ENCODE peak calls at places on chromosomes 3 and 15, in eight cellular contexts. One of them, this sample, is unnamed.

GRCh38 chr15:32723171-32723948 is 5.6 kb downstream of the GREM1 start:
- DNase-seq in AG04450: no peak
- DNase-seq in foreskin fibroblast: no peak
- DNase-seq in natural killer cell: no peak
- DNase-seq in endodermal cell: no peak
- DNase-seq in psoas muscle: no peak
- DNase-seq in dorsolateral prefrontal cortex: no peak
- DNase-seq in brain microvascular endothelial cell: no peak
- DNase-seq in this sample: no peak

GRCh38 chr3:195312714-195313113 is 41.8 kb upstream of the XXYLT1 start:
- DNase-seq in AG04450: no peak
- DNase-seq in foreskin fibroblast: no peak
- DNase-seq in natural killer cell: no peak
- DNase-seq in endodermal cell: no peak
- DNase-seq in psoas muscle: no peak
- DNase-seq in dorsolateral prefrontal cortex: no peak
- DNase-seq in brain microvascular endothelial cell: no peak
- DNase-seq in this sample: no peak

GRCh38 chr15:48481802-48482201 is 150.6 kb downstream of the DUT start:
- DNase-seq in AG04450: peak; percentile 39
- DNase-seq in foreskin fibroblast: peak; percentile 53
- DNase-seq in natural killer cell: no peak
- DNase-seq in endodermal cell: no peak
- DNase-seq in psoas muscle: no peak
- DNase-seq in dorsolateral prefrontal cortex: no peak
- DNase-seq in brain microvascular endothelial cell: no peak
- DNase-seq in this sample: peak; percentile 37

GRCh38 chr3:156816091-156816793 is 9.9 kb upstream of the LEKR1 start:
- DNase-seq in AG04450: no peak
- DNase-seq in foreskin fibroblast: peak; percentile 84
- DNase-seq in natural killer cell: peak; percentile 29
- DNase-seq in endodermal cell: peak; percentile 82
- DNase-seq in psoas muscle: peak; percentile 31
- DNase-seq in dorsolateral prefrontal cortex: no peak
- DNase-seq in brain microvascular endothelial cell: peak; percentile 66
- DNase-seq in this sample: peak; percentile 58

GRCh38 chr3:104939196-104939595 is 427.5 kb upstream of the ALCAM start:
- DNase-seq in AG04450: no peak
- DNase-seq in foreskin fibroblast: no peak
- DNase-seq in natural killer cell: no peak
- DNase-seq in endodermal cell: no peak
- DNase-seq in psoas muscle: no peak
- DNase-seq in dorsolateral prefrontal cortex: no peak
- DNase-seq in brain microvascular endothelial cell: no peak
- DNase-seq in this sample: peak; percentile 29

GRCh38 chr15:92079047-92079446 is 225.5 kb downstream of the SLCO3A1 start:
- DNase-seq in AG04450: no peak
- DNase-seq in foreskin fibroblast: no peak
- DNase-seq in natural killer cell: no peak
- DNase-seq in endodermal cell: peak; percentile 80
- DNase-seq in psoas muscle: no peak
- DNase-seq in dorsolateral prefrontal cortex: no peak
- DNase-seq in brain microvascular endothelial cell: no peak
- DNase-seq in this sample: no peak

GRCh38 chr3:4561661-4562060 is 68.5 kb downstream of the ITPR1 start:
- DNase-seq in AG04450: no peak
- DNase-seq in foreskin fibroblast: no peak
- DNase-seq in natural killer cell: no peak
- DNase-seq in endodermal cell: no peak
- DNase-seq in psoas muscle: no peak
- DNase-seq in dorsolateral prefrontal cortex: no peak
- DNase-seq in brain microvascular endothelial cell: no peak
- DNase-seq in this sample: no peak

GRCh38 chr3:186509423-186509822 is 34.8 kb downstream of the CRYGS start:
- DNase-seq in AG04450: no peak
- DNase-seq in foreskin fibroblast: no peak
- DNase-seq in natural killer cell: no peak
- DNase-seq in endodermal cell: no peak
- DNase-seq in psoas muscle: no peak
- DNase-seq in dorsolateral prefrontal cortex: no peak
- DNase-seq in brain microvascular endothelial cell: no peak
- DNase-seq in this sample: no peak

GRCh38 chr3:186220365-186220764 is 111.5 kb upstream of the ETV5 start:
- DNase-seq in AG04450: no peak
- DNase-seq in foreskin fibroblast: no peak
- DNase-seq in natural killer cell: no peak
- DNase-seq in endodermal cell: no peak
- DNase-seq in psoas muscle: no peak
- DNase-seq in dorsolateral prefrontal cortex: no peak
- DNase-seq in brain microvascular endothelial cell: no peak
- DNase-seq in this sample: no peak

GRCh38 chr3:184289426-184289938 is 9.6 kb upstream of the PSMD2 start:
- DNase-seq in AG04450: no peak
- DNase-seq in foreskin fibroblast: peak; percentile 25
- DNase-seq in natural killer cell: peak; percentile 28
- DNase-seq in endodermal cell: peak; percentile 94
- DNase-seq in psoas muscle: peak; percentile 45
- DNase-seq in dorsolateral prefrontal cortex: peak; percentile 58
- DNase-seq in brain microvascular endothelial cell: peak; percentile 29
- DNase-seq in this sample: peak; percentile 27

GRCh38 chr3:112650472-112650871 is 9.5 kb upstream of the CCDC80 start:
- DNase-seq in AG04450: no peak
- DNase-seq in foreskin fibroblast: peak; percentile 49
- DNase-seq in natural killer cell: no peak
- DNase-seq in endodermal cell: no peak
- DNase-seq in psoas muscle: no peak
- DNase-seq in dorsolateral prefrontal cortex: no peak
- DNase-seq in brain microvascular endothelial cell: no peak
- DNase-seq in this sample: no peak

GRCh38 chr3:95097493-95097892 is 1034.6 kb downstream of the NSUN3 start:
- DNase-seq in AG04450: no peak
- DNase-seq in foreskin fibroblast: no peak
- DNase-seq in natural killer cell: no peak
- DNase-seq in endodermal cell: no peak
- DNase-seq in psoas muscle: no peak
- DNase-seq in dorsolateral prefrontal cortex: no peak
- DNase-seq in brain microvascular endothelial cell: no peak
- DNase-seq in this sample: no peak

GRCh38 chr15:77858677-77859490 is 218.6 kb downstream of the TBC1D2B start:
- DNase-seq in AG04450: no peak
- DNase-seq in foreskin fibroblast: no peak
- DNase-seq in natural killer cell: no peak
- DNase-seq in endodermal cell: no peak
- DNase-seq in psoas muscle: no peak
- DNase-seq in dorsolateral prefrontal cortex: peak; percentile 12
- DNase-seq in brain microvascular endothelial cell: no peak
- DNase-seq in this sample: no peak

GRCh38 chr15:34275721-34276120 is 50.9 kb downstream of the EMC4 start:
- DNase-seq in AG04450: no peak
- DNase-seq in foreskin fibroblast: no peak
- DNase-seq in natural killer cell: no peak
- DNase-seq in endodermal cell: no peak
- DNase-seq in psoas muscle: no peak
- DNase-seq in dorsolateral prefrontal cortex: no peak
- DNase-seq in brain microvascular endothelial cell: no peak
- DNase-seq in this sample: no peak

GRCh38 chr15:95208988-95209387 is 977.6 kb downstream of the MCTP2 start:
- DNase-seq in AG04450: no peak
- DNase-seq in foreskin fibroblast: peak; percentile 45
- DNase-seq in natural killer cell: no peak
- DNase-seq in endodermal cell: no peak
- DNase-seq in psoas muscle: no peak
- DNase-seq in dorsolateral prefrontal cortex: no peak
- DNase-seq in brain microvascular endothelial cell: peak; percentile 9
- DNase-seq in this sample: peak; percentile 3

GRCh38 chr3:144096016-144096415 is 124.4 kb downstream of the DIPK2A start:
- DNase-seq in AG04450: no peak
- DNase-seq in foreskin fibroblast: no peak
- DNase-seq in natural killer cell: no peak
- DNase-seq in endodermal cell: no peak
- DNase-seq in psoas muscle: no peak
- DNase-seq in dorsolateral prefrontal cortex: no peak
- DNase-seq in brain microvascular endothelial cell: no peak
- DNase-seq in this sample: no peak

GRCh38 chr3:69671082-69671952 is 67.9 kb upstream of the MITF start:
- DNase-seq in AG04450: no peak
- DNase-seq in foreskin fibroblast: peak; percentile 28
- DNase-seq in natural killer cell: no peak
- DNase-seq in endodermal cell: no peak
- DNase-seq in psoas muscle: no peak
- DNase-seq in dorsolateral prefrontal cortex: no peak
- DNase-seq in brain microvascular endothelial cell: peak; percentile 48
- DNase-seq in this sample: peak; percentile 28

GRCh38 chr3:178966299-178967183 is 105.1 kb downstream of the ZMAT3 start:
- DNase-seq in AG04450: no peak
- DNase-seq in foreskin fibroblast: no peak
- DNase-seq in natural killer cell: no peak
- DNase-seq in endodermal cell: no peak
- DNase-seq in psoas muscle: no peak
- DNase-seq in dorsolateral prefrontal cortex: no peak
- DNase-seq in brain microvascular endothelial cell: no peak
- DNase-seq in this sample: peak; percentile 38

GRCh38 chr3:127746400-127747057 is 73.8 kb downstream of the ABTB1 start:
- DNase-seq in AG04450: no peak
- DNase-seq in foreskin fibroblast: no peak
- DNase-seq in natural killer cell: no peak
- DNase-seq in endodermal cell: no peak
- DNase-seq in psoas muscle: no peak
- DNase-seq in dorsolateral prefrontal cortex: no peak
- DNase-seq in brain microvascular endothelial cell: no peak
- DNase-seq in this sample: no peak

GRCh38 chr15:25683911-25684310 is 179.2 kb downstream of the ATP10A start:
- DNase-seq in AG04450: no peak
- DNase-seq in foreskin fibroblast: no peak
- DNase-seq in natural killer cell: no peak
- DNase-seq in endodermal cell: no peak
- DNase-seq in psoas muscle: no peak
- DNase-seq in dorsolateral prefrontal cortex: no peak
- DNase-seq in brain microvascular endothelial cell: no peak
- DNase-seq in this sample: no peak
- TF ChIP-seq CTCF in AG04450: no peak
- TF ChIP-seq CTCF in foreskin fibroblast: no peak
- TF ChIP-seq CTCF in natural killer cell: no peak
- TF ChIP-seq CTCF in endodermal cell: peak; percentile 63
- TF ChIP-seq CTCF in psoas muscle: no peak
- TF ChIP-seq CTCF in dorsolateral prefrontal cortex: no peak
- TF ChIP-seq CTCF in brain microvascular endothelial cell: peak; percentile 8
- TF ChIP-seq CTCF in this sample: peak; percentile 34

DNA sequence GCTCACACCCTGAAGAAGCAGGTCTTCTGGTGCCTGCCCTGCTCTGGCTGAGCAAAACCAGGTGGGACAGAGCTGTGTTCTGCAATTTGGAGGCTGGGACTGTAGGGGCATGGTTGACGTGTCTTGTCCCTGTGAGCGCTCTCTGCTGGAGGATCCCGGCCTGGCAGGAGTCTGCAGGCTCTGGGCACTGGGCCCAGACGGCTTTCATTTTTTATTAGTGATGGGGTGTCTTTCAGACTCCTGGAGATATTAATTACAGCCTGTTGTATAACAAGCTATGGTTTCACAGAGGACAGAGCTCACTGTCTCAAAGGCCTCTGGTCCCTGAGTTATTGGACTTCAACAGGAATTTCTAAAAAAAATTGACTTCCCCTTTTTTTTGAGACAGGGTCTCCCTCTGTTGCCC is 29.5 kb upstream of the ZNF710 start:
- DNase-seq in AG04450: no peak
- DNase-seq in foreskin fibroblast: peak; percentile 18
- DNase-seq in natural killer cell: peak; percentile 27
- DNase-seq in endodermal cell: peak; percentile 95
- DNase-seq in psoas muscle: peak; percentile 34
- DNase-seq in dorsolateral prefrontal cortex: peak; percentile 48
- DNase-seq in brain microvascular endothelial cell: peak; percentile 41
- DNase-seq in this sample: peak; percentile 48
- TF ChIP-seq CTCF in AG04450: peak; percentile 62
- TF ChIP-seq CTCF in foreskin fibroblast: peak; percentile 79
- TF ChIP-seq CTCF in natural killer cell: peak; percentile 20
- TF ChIP-seq CTCF in endodermal cell: peak; percentile 95
- TF ChIP-seq CTCF in psoas muscle: peak; percentile 49
- TF ChIP-seq CTCF in dorsolateral prefrontal cortex: peak; percentile 63
- TF ChIP-seq CTCF in brain microvascular endothelial cell: peak; percentile 85
- TF ChIP-seq CTCF in this sample: peak; percentile 77

DNA sequence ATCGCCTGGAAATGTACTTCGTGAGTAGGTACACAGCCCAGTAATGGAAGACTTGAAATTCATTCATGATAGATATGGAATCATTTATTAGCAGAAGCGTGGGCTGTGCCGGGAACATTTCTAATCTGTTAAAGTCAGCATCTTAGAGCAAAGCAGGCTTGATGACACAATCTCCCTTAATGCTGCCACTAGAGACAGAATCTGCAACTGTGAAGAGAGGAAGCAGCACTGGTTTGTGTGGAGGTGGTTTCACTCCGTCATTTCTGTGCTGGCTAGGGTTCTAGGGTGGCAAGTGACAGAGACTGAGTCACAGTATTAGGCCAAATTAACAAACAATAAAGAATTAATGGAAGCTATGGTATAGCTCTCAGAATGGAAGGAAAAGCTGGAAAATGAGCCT is 225.1 kb upstream of the PROK2 start:
- DNase-seq in AG04450: no peak
- DNase-seq in foreskin fibroblast: peak; percentile 53
- DNase-seq in natural killer cell: no peak
- DNase-seq in endodermal cell: no peak
- DNase-seq in psoas muscle: no peak
- DNase-seq in dorsolateral prefrontal cortex: no peak
- DNase-seq in brain microvascular endothelial cell: no peak
- DNase-seq in this sample: no peak
- TF ChIP-seq CTCF in AG04450: no peak
- TF ChIP-seq CTCF in foreskin fibroblast: no peak
- TF ChIP-seq CTCF in natural killer cell: no peak
- TF ChIP-seq CTCF in endodermal cell: no peak
- TF ChIP-seq CTCF in psoas muscle: no peak
- TF ChIP-seq CTCF in dorsolateral prefrontal cortex: no peak
- TF ChIP-seq CTCF in brain microvascular endothelial cell: peak; percentile 4
- TF ChIP-seq CTCF in this sample: no peak

DNA sequence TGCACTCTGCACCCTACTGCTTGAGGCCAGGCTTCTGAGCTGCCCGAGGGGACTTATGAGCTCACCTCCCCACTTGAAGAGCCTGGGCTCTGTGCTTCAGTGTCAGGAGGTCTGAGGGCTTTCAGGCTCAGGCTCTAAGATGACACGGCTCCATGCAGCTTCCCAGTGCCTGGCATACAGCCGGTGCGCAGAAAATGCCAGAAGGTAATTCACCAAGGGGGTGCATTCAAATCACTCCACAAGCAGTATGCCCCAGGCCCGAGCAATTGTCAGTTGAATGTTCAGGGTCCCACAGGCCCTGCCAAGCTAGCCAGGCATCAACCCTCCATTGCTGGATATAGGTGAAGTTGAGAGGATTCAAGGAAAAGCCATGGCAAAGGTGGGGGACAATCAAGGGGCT is 56.7 kb downstream of the WNT7A start:
- DNase-seq in AG04450: no peak
- DNase-seq in foreskin fibroblast: no peak
- DNase-seq in natural killer cell: no peak
- DNase-seq in endodermal cell: no peak
- DNase-seq in psoas muscle: no peak
- DNase-seq in dorsolateral prefrontal cortex: no peak
- DNase-seq in brain microvascular endothelial cell: no peak
- DNase-seq in this sample: no peak
- TF ChIP-seq CTCF in AG04450: no peak
- TF ChIP-seq CTCF in foreskin fibroblast: no peak
- TF ChIP-seq CTCF in natural killer cell: no peak
- TF ChIP-seq CTCF in endodermal cell: no peak
- TF ChIP-seq CTCF in psoas muscle: no peak
- TF ChIP-seq CTCF in dorsolateral prefrontal cortex: no peak
- TF ChIP-seq CTCF in brain microvascular endothelial cell: no peak
- TF ChIP-seq CTCF in this sample: no peak

GRCh38 chr15:62928242-62928995 is 114.1 kb upstream of the TPM1 start:
- DNase-seq in AG04450: peak; percentile 64
- DNase-seq in foreskin fibroblast: peak; percentile 82
- DNase-seq in natural killer cell: no peak
- DNase-seq in endodermal cell: no peak
- DNase-seq in psoas muscle: no peak
- DNase-seq in dorsolateral prefrontal cortex: peak; percentile 52
- DNase-seq in brain microvascular endothelial cell: peak; percentile 96
- DNase-seq in this sample: peak; percentile 97
- TF ChIP-seq CTCF in AG04450: peak; percentile 42
- TF ChIP-seq CTCF in foreskin fibroblast: peak; percentile 35
- TF ChIP-seq CTCF in natural killer cell: no peak
- TF ChIP-seq CTCF in endodermal cell: peak; percentile 46
- TF ChIP-seq CTCF in psoas muscle: no peak
- TF ChIP-seq CTCF in dorsolateral prefrontal cortex: no peak
- TF ChIP-seq CTCF in brain microvascular endothelial cell: peak; percentile 74
- TF ChIP-seq CTCF in this sample: peak; percentile 76